ENCODE peak calls at places on chromosomes 4 and X, in eight cellular contexts. One of them, this sample, is unnamed.

GRCh38 chr4:83248486-83248885 is 36.1 kb downstream of the COQ2 start:
- DNase-seq in H54: peak
- DNase-seq in body of pancreas: no peak
- DNase-seq in heart left ventricle: no peak
- DNase-seq in GM12892: no peak
- DNase-seq in suprapubic skin: no peak
- DNase-seq in NB4: no peak
- DNase-seq in A549: no peak
- DNase-seq in this sample: no peak

GRCh38 chr4:187826725-187827124 is 168.8 kb upstream of the ZFP42 start:
- DNase-seq in body of pancreas: no peak
- DNase-seq in GM12892: no peak
- DNase-seq in NB4: no peak
- DNase-seq in A549: peak
- DNase-seq in suprapubic skin: no peak
- DNase-seq in H54: peak
- DNase-seq in heart left ventricle: no peak
- DNase-seq in this sample: no peak

GRCh38 chrX:56736219-56736618 is 7.2 kb downstream of the NBDY start:
- DNase-seq in body of pancreas: no peak
- DNase-seq in NB4: no peak
- DNase-seq in A549: no peak
- DNase-seq in heart left ventricle: no peak
- DNase-seq in suprapubic skin: no peak
- DNase-seq in H54: no peak
- DNase-seq in GM12892: no peak
- DNase-seq in this sample: no peak

GRCh38 chrX:139758809-139759208 is 50.8 kb upstream of the MCF2 start:
- DNase-seq in body of pancreas: peak
- DNase-seq in NB4: no peak
- DNase-seq in A549: no peak
- DNase-seq in suprapubic skin: no peak
- DNase-seq in H54: no peak
- DNase-seq in heart left ventricle: no peak
- DNase-seq in GM12892: no peak
- DNase-seq in this sample: no peak

GRCh38 chrX:37509349-37509748 is 62.1 kb upstream of the LANCL3 start:
- DNase-seq in heart left ventricle: no peak
- DNase-seq in H54: no peak
- DNase-seq in NB4: peak
- DNase-seq in A549: no peak
- DNase-seq in suprapubic skin: no peak
- DNase-seq in body of pancreas: no peak
- DNase-seq in GM12892: no peak
- DNase-seq in this sample: no peak

GRCh38 chr4:139633661-139634060 is 32.0 kb upstream of the MGST2 start:
- DNase-seq in A549: peak
- DNase-seq in H54: no peak
- DNase-seq in suprapubic skin: no peak
- DNase-seq in body of pancreas: peak
- DNase-seq in heart left ventricle: peak
- DNase-seq in GM12892: no peak
- DNase-seq in NB4: no peak
- DNase-seq in this sample: peak

GRCh38 chr4:3451956-3452355 is 10.2 kb downstream of the HGFAC start:
- DNase-seq in NB4: no peak
- DNase-seq in suprapubic skin: no peak
- DNase-seq in body of pancreas: no peak
- DNase-seq in H54: no peak
- DNase-seq in GM12892: no peak
- DNase-seq in heart left ventricle: no peak
- DNase-seq in A549: no peak
- DNase-seq in this sample: no peak

GRCh38 chrX:4754878-4755604 is 1041.6 kb upstream of the PRKX start:
- DNase-seq in heart left ventricle: no peak
- DNase-seq in A549: no peak
- DNase-seq in GM12892: no peak
- DNase-seq in suprapubic skin: no peak
- DNase-seq in body of pancreas: no peak
- DNase-seq in H54: no peak
- DNase-seq in NB4: no peak
- DNase-seq in this sample: no peak

GRCh38 chr4:137370206-137370633 is 162.1 kb downstream of the PCDH18 start:
- DNase-seq in H54: no peak
- DNase-seq in NB4: no peak
- DNase-seq in GM12892: no peak
- DNase-seq in suprapubic skin: no peak
- DNase-seq in A549: no peak
- DNase-seq in body of pancreas: no peak
- DNase-seq in heart left ventricle: no peak
- DNase-seq in this sample: no peak

GRCh38 chrX:42505057-42505456 is 272.9 kb downstream of the PPP1R2C start:
- DNase-seq in NB4: no peak
- DNase-seq in suprapubic skin: no peak
- DNase-seq in GM12892: no peak
- DNase-seq in A549: no peak
- DNase-seq in heart left ventricle: no peak
- DNase-seq in body of pancreas: no peak
- DNase-seq in H54: no peak
- DNase-seq in this sample: no peak

GRCh38 chr4:80371046-80371445 is 35.5 kb downstream of the CFAP299 start:
- DNase-seq in A549: no peak
- DNase-seq in NB4: no peak
- DNase-seq in body of pancreas: no peak
- DNase-seq in suprapubic skin: no peak
- DNase-seq in heart left ventricle: no peak
- DNase-seq in H54: no peak
- DNase-seq in GM12892: no peak
- DNase-seq in this sample: no peak

GRCh38 chr4:1012031-1012739 is 759 bp downstream of the FGFRL1 start:
- DNase-seq in heart left ventricle: no peak
- DNase-seq in H54: peak
- DNase-seq in GM12892: no peak
- DNase-seq in A549: peak
- DNase-seq in suprapubic skin: no peak
- DNase-seq in NB4: peak
- DNase-seq in body of pancreas: peak
- DNase-seq in this sample: peak

GRCh38 chr4:53346920-53347852 is 18.7 kb downstream of the SCFD2 start:
- DNase-seq in H54: peak
- DNase-seq in A549: no peak
- DNase-seq in suprapubic skin: no peak
- DNase-seq in NB4: no peak
- DNase-seq in heart left ventricle: no peak
- DNase-seq in GM12892: no peak
- DNase-seq in body of pancreas: no peak
- DNase-seq in this sample: no peak

GRCh38 chrX:107442914-107443527 is 6.4 kb upstream of the FRMPD3 start:
- DNase-seq in suprapubic skin: no peak
- DNase-seq in NB4: no peak
- DNase-seq in A549: no peak
- DNase-seq in GM12892: no peak
- DNase-seq in body of pancreas: no peak
- DNase-seq in H54: no peak
- DNase-seq in heart left ventricle: no peak
- DNase-seq in this sample: no peak

GRCh38 chrX:137926090-137926489 is 360.2 kb downstream of the ZIC3 start:
- DNase-seq in GM12892: no peak
- DNase-seq in body of pancreas: no peak
- DNase-seq in H54: no peak
- DNase-seq in heart left ventricle: no peak
- DNase-seq in A549: peak
- DNase-seq in suprapubic skin: no peak
- DNase-seq in NB4: peak
- DNase-seq in this sample: no peak

GRCh38 chrX:102765794-102766193 is 45.3 kb downstream of the GPRASP3 start:
- DNase-seq in A549: peak
- DNase-seq in heart left ventricle: no peak
- DNase-seq in H54: peak
- DNase-seq in body of pancreas: no peak
- DNase-seq in suprapubic skin: peak
- DNase-seq in GM12892: no peak
- DNase-seq in NB4: no peak
- DNase-seq in this sample: no peak

GRCh38 chr4:65661469-65661868 is 8.8 kb downstream of the EPHA5 start:
- DNase-seq in A549: peak
- DNase-seq in body of pancreas: peak
- DNase-seq in suprapubic skin: no peak
- DNase-seq in H54: no peak
- DNase-seq in NB4: no peak
- DNase-seq in GM12892: no peak
- DNase-seq in heart left ventricle: no peak
- DNase-seq in this sample: no peak

GRCh38 chrX:26649534-26649933 is 433.6 kb downstream of the MAGEB5 start:
- DNase-seq in suprapubic skin: no peak
- DNase-seq in NB4: peak
- DNase-seq in H54: no peak
- DNase-seq in body of pancreas: no peak
- DNase-seq in GM12892: no peak
- DNase-seq in heart left ventricle: no peak
- DNase-seq in A549: peak
- DNase-seq in this sample: no peak

GRCh38 chrX:34909151-34909550 is 33.4 kb upstream of the FAM47B start:
- DNase-seq in GM12892: no peak
- DNase-seq in heart left ventricle: no peak
- DNase-seq in H54: no peak
- DNase-seq in suprapubic skin: no peak
- DNase-seq in NB4: no peak
- DNase-seq in body of pancreas: no peak
- DNase-seq in A549: no peak
- DNase-seq in this sample: no peak

GRCh38 chr4:1126506-1126905 is 13.1 kb upstream of the RNF212 start:
- DNase-seq in body of pancreas: no peak
- DNase-seq in NB4: no peak
- DNase-seq in H54: no peak
- DNase-seq in GM12892: no peak
- DNase-seq in suprapubic skin: no peak
- DNase-seq in heart left ventricle: no peak
- DNase-seq in A549: no peak
- DNase-seq in this sample: no peak

GRCh38 chr4:89616382-89616781 is 220.6 kb downstream of the SNCA start:
- DNase-seq in A549: no peak
- DNase-seq in body of pancreas: no peak
- DNase-seq in GM12892: no peak
- DNase-seq in suprapubic skin: no peak
- DNase-seq in H54: no peak
- DNase-seq in NB4: no peak
- DNase-seq in heart left ventricle: no peak
- DNase-seq in this sample: no peak

GRCh38 chr4:113052379-113052951 is 3.0 kb downstream of the ANK2 start:
- DNase-seq in GM12892: no peak
- DNase-seq in suprapubic skin: no peak
- DNase-seq in body of pancreas: no peak
- DNase-seq in A549: no peak
- DNase-seq in H54: peak
- DNase-seq in NB4: peak
- DNase-seq in heart left ventricle: no peak
- DNase-seq in this sample: no peak

GRCh38 chr4:1377606-1378261 is 28.5 kb downstream of the NKX1-1 start:
- DNase-seq in A549: no peak
- DNase-seq in body of pancreas: peak
- DNase-seq in GM12892: no peak
- DNase-seq in suprapubic skin: peak
- DNase-seq in heart left ventricle: no peak
- DNase-seq in NB4: no peak
- DNase-seq in H54: no peak
- DNase-seq in this sample: no peak

GRCh38 chr4:8099981-8100464 is 58.6 kb downstream of the ABLIM2 start:
- DNase-seq in H54: no peak
- DNase-seq in NB4: no peak
- DNase-seq in suprapubic skin: no peak
- DNase-seq in heart left ventricle: no peak
- DNase-seq in GM12892: no peak
- DNase-seq in A549: peak
- DNase-seq in body of pancreas: no peak
- DNase-seq in this sample: no peak
- TF ChIP-seq POLR2A in H54: no peak
- TF ChIP-seq POLR2A in NB4: no peak
- TF ChIP-seq POLR2A in suprapubic skin: no peak
- TF ChIP-seq POLR2A in heart left ventricle: no peak
- TF ChIP-seq POLR2A in GM12892: no peak
- TF ChIP-seq POLR2A in A549: no peak
- TF ChIP-seq POLR2A in body of pancreas: no peak
- TF ChIP-seq POLR2A in this sample: no peak

GRCh38 chrX:319579-320125 is 1.1 kb upstream of the GTPBP6 start:
- DNase-seq in suprapubic skin: peak
- DNase-seq in body of pancreas: no peak
- DNase-seq in A549: no peak
- DNase-seq in H54: no peak
- DNase-seq in heart left ventricle: peak
- DNase-seq in NB4: no peak
- DNase-seq in GM12892: no peak
- DNase-seq in this sample: no peak

GRCh38 chrX:318739-319578 is at the start of gene GTPBP6:
- DNase-seq in suprapubic skin: peak
- DNase-seq in H54: peak
- DNase-seq in GM12892: peak
- DNase-seq in A549: peak
- DNase-seq in NB4: peak
- DNase-seq in body of pancreas: peak
- DNase-seq in heart left ventricle: peak
- DNase-seq in this sample: peak

GRCh38 chrX:316351-317325 is 2.0 kb downstream of the GTPBP6 start:
- DNase-seq in NB4: no peak
- DNase-seq in A549: no peak
- DNase-seq in body of pancreas: peak
- DNase-seq in H54: no peak
- DNase-seq in suprapubic skin: peak
- DNase-seq in heart left ventricle: peak
- DNase-seq in GM12892: no peak
- DNase-seq in this sample: no peak

GRCh38 chrX:317424-318067 is 1.1 kb downstream of the GTPBP6 start:
- DNase-seq in A549: no peak
- DNase-seq in H54: no peak
- DNase-seq in GM12892: peak
- DNase-seq in heart left ventricle: no peak
- DNase-seq in suprapubic skin: no peak
- DNase-seq in body of pancreas: no peak
- DNase-seq in NB4: peak
- DNase-seq in this sample: no peak

GRCh38 chrX:318068-318738 is 393 bp downstream of the GTPBP6 start:
- DNase-seq in suprapubic skin: peak
- DNase-seq in GM12892: peak
- DNase-seq in NB4: peak
- DNase-seq in A549: peak
- DNase-seq in H54: peak
- DNase-seq in heart left ventricle: peak
- DNase-seq in body of pancreas: peak
- DNase-seq in this sample: peak
- TF ChIP-seq POLR2A in suprapubic skin: peak
- TF ChIP-seq POLR2A in GM12892: peak
- TF ChIP-seq POLR2A in NB4: peak
- TF ChIP-seq POLR2A in A549: no peak
- TF ChIP-seq POLR2A in H54: no peak
- TF ChIP-seq POLR2A in heart left ventricle: peak
- TF ChIP-seq POLR2A in body of pancreas: peak
- TF ChIP-seq POLR2A in this sample: peak

GRCh38 chrX:40647307-40648197 is at the start of gene CXorf38:
- DNase-seq in heart left ventricle: peak
- DNase-seq in body of pancreas: peak
- DNase-seq in suprapubic skin: peak
- DNase-seq in GM12892: peak
- DNase-seq in NB4: peak
- DNase-seq in H54: peak
- DNase-seq in A549: peak
- DNase-seq in this sample: peak
- TF ChIP-seq POLR2A in heart left ventricle: peak
- TF ChIP-seq POLR2A in body of pancreas: peak
- TF ChIP-seq POLR2A in suprapubic skin: no peak
- TF ChIP-seq POLR2A in GM12892: peak
- TF ChIP-seq POLR2A in NB4: peak
- TF ChIP-seq POLR2A in H54: peak
- TF ChIP-seq POLR2A in A549: peak
- TF ChIP-seq POLR2A in this sample: peak

GRCh38 chr4:38076153-38076669 is 116.0 kb downstream of the PTTG2 start:
- DNase-seq in suprapubic skin: no peak
- DNase-seq in body of pancreas: no peak
- DNase-seq in GM12892: no peak
- DNase-seq in A549: no peak
- DNase-seq in heart left ventricle: no peak
- DNase-seq in H54: no peak
- DNase-seq in NB4: peak
- DNase-seq in this sample: no peak
- TF ChIP-seq POLR2A in suprapubic skin: no peak
- TF ChIP-seq POLR2A in body of pancreas: no peak
- TF ChIP-seq POLR2A in GM12892: no peak
- TF ChIP-seq POLR2A in A549: no peak
- TF ChIP-seq POLR2A in heart left ventricle: no peak
- TF ChIP-seq POLR2A in H54: no peak
- TF ChIP-seq POLR2A in NB4: no peak
- TF ChIP-seq POLR2A in this sample: no peak

This sample was measured in tibial nerve.